ENCODE peak calls at places on chromosomes 16 and 17, in seven cellular contexts. F, T, U, O, I, D and V are unnamed samples.

GRCh38 chr16:27784351-27785306 is 234.7 kb downstream of the KATNIP start:
- DNase-seq in F (no peak), T (no peak), U (no peak), O (no peak), I (no peak), D (no peak), V (no peak)

GRCh38 chr17:51256101-51256500 is 3.7 kb downstream of the MBTD1 start:
- DNase-seq in F (no peak), T (no peak), U (no peak), O (no peak), I (no peak), D (no peak), V (no peak)

GRCh38 chr16:17108596-17108995 is 362.2 kb downstream of the XYLT1 start:
- DNase-seq in F (no peak), T (no peak), U (no peak), O (no peak), I (no peak), D (no peak), V (no peak)

GRCh38 chr17:81054308-81054707 is 19.4 kb downstream of the BAIAP2 start:
- DNase-seq in F (no peak), T (no peak), U (no peak), O (no peak), I (no peak), D (no peak), V (no peak)

GRCh38 chr17:42548070-42548837 is 4.5 kb upstream of the HSD17B1 start:
- DNase-seq in F (peak; percentile 85), T (peak; percentile 96), U (peak; percentile 72), O (peak; percentile 50), I (no peak), D (no peak), V (no peak)

GRCh38 chr16:54284319-54284930 is 2.2 kb downstream of the IRX3 start:
- DNase-seq in F (no peak), T (peak; percentile 35), U (no peak), O (no peak), I (peak; percentile 71), D (no peak), V (peak; percentile 55)

GRCh38 chr17:79942591-79943353 is 92.9 kb downstream of the TBC1D16 start:
- DNase-seq in F (peak; percentile 14), T (peak; percentile 58), U (peak; percentile 50), O (no peak), I (no peak), D (peak; percentile 98), V (peak; percentile 61)

GRCh38 chr17:74879308-74879707 is 6.5 kb upstream of the FDXR start:
- DNase-seq in F (no peak), T (no peak), U (no peak), O (no peak), I (no peak), D (no peak), V (no peak)

GRCh38 chr17:81309140-81309858 is 14.2 kb upstream of the SLC38A10 start:
- DNase-seq in F (no peak), T (peak; percentile 96), U (peak; percentile 61), O (no peak), I (peak; percentile 95), D (peak; percentile 63), V (peak; percentile 90)

GRCh38 chr17:9002236-9002609 is 19.1 kb upstream of the NTN1 start:
- DNase-seq in F (no peak), T (no peak), U (no peak), O (no peak), I (no peak), D (no peak), V (no peak)

GRCh38 chr16:11452746-11453344 is 107.6 kb downstream of the RMI2 start:
- DNase-seq in F (no peak), T (no peak), U (no peak), O (no peak), I (no peak), D (no peak), V (no peak)

GRCh38 chr17:20156196-20157077 is 147.3 kb downstream of the SPECC1 start:
- DNase-seq in F (peak; percentile 20), T (peak; percentile 77), U (no peak), O (no peak), I (peak; percentile 88), D (no peak), V (no peak)

GRCh38 chr17:13601776-13602551 is at the start of gene HS3ST3A1:
- DNase-seq in F (peak; percentile 12), T (peak; percentile 48), U (peak; percentile 2), O (no peak), I (no peak), D (no peak), V (no peak)

GRCh38 chr16:85534536-85535351 is 78.4 kb upstream of the GSE1 start:
- DNase-seq in F (no peak), T (no peak), U (no peak), O (no peak), I (peak; percentile 44), D (no peak), V (no peak)

GRCh38 chr17:56310780-56311179 is 157.5 kb downstream of the ANKFN1 start:
- DNase-seq in F (no peak), T (no peak), U (no peak), O (no peak), I (no peak), D (peak; percentile 55), V (no peak)

GRCh38 chr17:21742326-21742725 is 50.0 kb downstream of the KCNJ18 start:
- DNase-seq in F (no peak), T (no peak), U (no peak), O (no peak), I (no peak), D (no peak), V (no peak)

GRCh38 chr17:31486351-31487062 is 95.0 kb downstream of the RAB11FIP4 start:
- DNase-seq in F (no peak), T (no peak), U (no peak), O (no peak), I (no peak), D (no peak), V (no peak)

GRCh38 chr17:27239046-27239445 is 54.9 kb upstream of the WSB1 start:
- DNase-seq in F (no peak), T (peak; percentile 41), U (no peak), O (no peak), I (no peak), D (no peak), V (no peak)

GRCh38 chr17:6461792-6462524 is 17.7 kb downstream of the PIMREG start:
- DNase-seq in F (no peak), T (no peak), U (no peak), O (no peak), I (no peak), D (no peak), V (no peak)

GRCh38 chr17:6040473-6040872 is 29.7 kb upstream of the WSCD1 start:
- DNase-seq in F (no peak), T (no peak), U (no peak), O (no peak), I (no peak), D (no peak), V (no peak)

GRCh38 chr17:34895388-34895787 is 65.9 kb downstream of the CCT6B start:
- DNase-seq in F (no peak), T (no peak), U (no peak), O (no peak), I (peak; percentile 10), D (no peak), V (no peak)

GRCh38 chr17:74027539-74027938 is 175.9 kb upstream of the RPL38 start:
- DNase-seq in F (no peak), T (no peak), U (no peak), O (no peak), I (no peak), D (no peak), V (no peak)

GRCh38 chr16:4656695-4657686 is 32.4 kb downstream of the MGRN1 start:
- DNase-seq in F (no peak), T (no peak), U (no peak), O (no peak), I (no peak), D (no peak), V (no peak)

GRCh38 chr16:24013733-24014645 is 178.2 kb downstream of the PRKCB start:
- DNase-seq in F (peak; percentile 56), T (peak; percentile 91), U (peak; percentile 69), O (peak; percentile 27), I (no peak), D (peak; percentile 27), V (no peak)

GRCh38 chr17:62178579-62178978 is 113.5 kb upstream of the MED13 start:
- DNase-seq in F (no peak), T (no peak), U (no peak), O (no peak), I (no peak), D (no peak), V (no peak)

GRCh38 chr17:51079049-51079448 is 41.6 kb downstream of the SPAG9 start:
- DNase-seq in F (no peak), T (no peak), U (no peak), O (no peak), I (no peak), D (no peak), V (no peak)

GRCh38 chr16:50674831-50675230 is 6.3 kb downstream of the SNX20 start:
- DNase-seq in F (no peak), T (no peak), U (no peak), O (no peak), I (no peak), D (no peak), V (no peak)

GRCh38 chr16:69324013-69324531 is 6.3 kb downstream of the PDF start:
- DNase-seq in F (no peak), T (peak; percentile 68), U (no peak), O (no peak), I (no peak), D (no peak), V (peak; percentile 82)

GRCh38 chr17:76633628-76634328 is 9.8 kb downstream of the ST6GALNAC1 start:
- DNase-seq in F (no peak), T (peak; percentile 28), U (no peak), O (no peak), I (peak; percentile 84), D (no peak), V (no peak)

GRCh38 chr16:78667675-78668074 is 568.2 kb downstream of the WWOX start:
- DNase-seq in F (no peak), T (no peak), U (no peak), O (no peak), I (no peak), D (no peak), V (no peak)

GRCh38 chr17:80270836-80271235 is 10.2 kb downstream of the RNF213 start:
- DNase-seq in F (peak; percentile 62), T (no peak), U (peak; percentile 41), O (no peak), I (peak; percentile 78), D (no peak), V (no peak)

GRCh38 chr17:37506678-37507077 is 17.0 kb downstream of the DUSP14 start:
- DNase-seq in F (no peak), T (no peak), U (no peak), O (no peak), I (peak; percentile 72), D (peak; percentile 37), V (no peak)

GRCh38 chr17:36921131-36921851 is 16.0 kb upstream of the LHX1 start:
- DNase-seq in F (peak; percentile 61), T (no peak), U (no peak), O (no peak), I (no peak), D (no peak), V (no peak)

GRCh38 chr16:31501966-31502348 is 6.2 kb downstream of the RUSF1 start:
- DNase-seq in F (no peak), T (no peak), U (no peak), O (no peak), I (no peak), D (no peak), V (peak; percentile 32)

GRCh38 chr16:85588562-85589503 is 24.3 kb upstream of the GSE1 start:
- DNase-seq in F (no peak), T (no peak), U (no peak), O (no peak), I (no peak), D (no peak), V (no peak)

GRCh38 chr17:7389924-7390910 is 4.1 kb downstream of the PLSCR3 start:
- DNase-seq in F (no peak), T (no peak), U (no peak), O (no peak), I (no peak), D (no peak), V (no peak)

GRCh38 chr17:64216385-64217248 is 46.4 kb downstream of the TEX2 start:
- DNase-seq in F (no peak), T (peak; percentile 64), U (no peak), O (no peak), I (peak; percentile 75), D (no peak), V (no peak)

GRCh38 chr16:4904942-4905615 is 31.9 kb downstream of the PPL start:
- DNase-seq in F (no peak), T (no peak), U (no peak), O (no peak), I (no peak), D (no peak), V (no peak)